ENCODE peak calls at places on chromosomes 16 and 17, in six cellular contexts. One of them, this sample, is unnamed.

GRCh38 chr17:60941028-60941427 is 263.4 kb downstream of the BCAS3 start:
- DNase-seq in K562: no peak
- DNase-seq in GM12878: no peak
- DNase-seq in IMR-90: peak
- DNase-seq in HepG2: no peak
- DNase-seq in A549: no peak
- DNase-seq in this sample: no peak

GRCh38 chr16:89402962-89403361 is 87.4 kb downstream of the ANKRD11 start:
- DNase-seq in A549: no peak
- DNase-seq in IMR-90: no peak
- DNase-seq in HepG2: no peak
- DNase-seq in K562: no peak
- DNase-seq in GM12878: no peak
- DNase-seq in this sample: no peak

GRCh38 chr17:48307814-48308411 is 122.1 kb downstream of the SKAP1 start:
- DNase-seq in GM12878: no peak
- DNase-seq in K562: peak
- DNase-seq in HepG2: peak
- DNase-seq in A549: peak
- DNase-seq in IMR-90: peak
- DNase-seq in this sample: peak

GRCh38 chr17:78559749-78560368 is 17.3 kb downstream of the DNAH17 start:
- DNase-seq in IMR-90: no peak
- DNase-seq in A549: no peak
- DNase-seq in K562: peak
- DNase-seq in GM12878: no peak
- DNase-seq in HepG2: no peak
- DNase-seq in this sample: no peak

GRCh38 chr16:16861546-16861945 is 482.6 kb downstream of the NPIPA7 start:
- DNase-seq in K562: peak
- DNase-seq in A549: peak
- DNase-seq in GM12878: peak
- DNase-seq in HepG2: peak
- DNase-seq in IMR-90: peak
- DNase-seq in this sample: peak

GRCh38 chr16:68707341-68708152 is 29.5 kb upstream of the CDH1 start:
- DNase-seq in GM12878: no peak
- DNase-seq in K562: peak
- DNase-seq in IMR-90: no peak
- DNase-seq in HepG2: peak
- DNase-seq in A549: peak
- DNase-seq in this sample: no peak

GRCh38 chr16:83804366-83804765 is 3.4 kb upstream of the HSBP1 start:
- DNase-seq in A549: no peak
- DNase-seq in K562: no peak
- DNase-seq in HepG2: no peak
- DNase-seq in IMR-90: no peak
- DNase-seq in GM12878: no peak
- DNase-seq in this sample: no peak

GRCh38 chr16:70380205-70380918 is 33.7 kb downstream of the DDX19A start:
- DNase-seq in A549: peak
- DNase-seq in GM12878: no peak
- DNase-seq in K562: no peak
- DNase-seq in IMR-90: peak
- DNase-seq in HepG2: peak
- DNase-seq in this sample: peak

GRCh38 chr17:32970281-32970680 is 21.4 kb upstream of the SPACA3 start:
- DNase-seq in K562: no peak
- DNase-seq in GM12878: peak
- DNase-seq in IMR-90: no peak
- DNase-seq in A549: no peak
- DNase-seq in HepG2: no peak
- DNase-seq in this sample: no peak

GRCh38 chr17:78534492-78535284 is 42.5 kb downstream of the DNAH17 start:
- DNase-seq in A549: no peak
- DNase-seq in IMR-90: no peak
- DNase-seq in K562: no peak
- DNase-seq in GM12878: no peak
- DNase-seq in HepG2: no peak
- DNase-seq in this sample: no peak

GRCh38 chr16:24853830-24854229 is 8.1 kb downstream of the SLC5A11 start:
- DNase-seq in K562: no peak
- DNase-seq in A549: peak
- DNase-seq in HepG2: no peak
- DNase-seq in GM12878: no peak
- DNase-seq in IMR-90: peak
- DNase-seq in this sample: peak

GRCh38 chr16:50303041-50303604 is 36.8 kb downstream of the ADCY7 start:
- DNase-seq in HepG2: peak
- DNase-seq in A549: no peak
- DNase-seq in K562: no peak
- DNase-seq in GM12878: no peak
- DNase-seq in IMR-90: peak
- DNase-seq in this sample: peak

GRCh38 chr16:50304467-50305440 is 38.4 kb downstream of the ADCY7 start:
- DNase-seq in A549: no peak
- DNase-seq in IMR-90: no peak
- DNase-seq in K562: no peak
- DNase-seq in GM12878: no peak
- DNase-seq in HepG2: no peak
- DNase-seq in this sample: peak

GRCh38 chr16:50305441-50306061 is 39.2 kb downstream of the ADCY7 start:
- DNase-seq in A549: no peak
- DNase-seq in K562: no peak
- DNase-seq in IMR-90: no peak
- DNase-seq in GM12878: no peak
- DNase-seq in HepG2: no peak
- DNase-seq in this sample: peak

GRCh38 chr16:50302472-50303005 is 36.2 kb downstream of the ADCY7 start:
- DNase-seq in HepG2: no peak
- DNase-seq in K562: no peak
- DNase-seq in IMR-90: no peak
- DNase-seq in GM12878: no peak
- DNase-seq in A549: no peak
- DNase-seq in this sample: peak

DNA sequence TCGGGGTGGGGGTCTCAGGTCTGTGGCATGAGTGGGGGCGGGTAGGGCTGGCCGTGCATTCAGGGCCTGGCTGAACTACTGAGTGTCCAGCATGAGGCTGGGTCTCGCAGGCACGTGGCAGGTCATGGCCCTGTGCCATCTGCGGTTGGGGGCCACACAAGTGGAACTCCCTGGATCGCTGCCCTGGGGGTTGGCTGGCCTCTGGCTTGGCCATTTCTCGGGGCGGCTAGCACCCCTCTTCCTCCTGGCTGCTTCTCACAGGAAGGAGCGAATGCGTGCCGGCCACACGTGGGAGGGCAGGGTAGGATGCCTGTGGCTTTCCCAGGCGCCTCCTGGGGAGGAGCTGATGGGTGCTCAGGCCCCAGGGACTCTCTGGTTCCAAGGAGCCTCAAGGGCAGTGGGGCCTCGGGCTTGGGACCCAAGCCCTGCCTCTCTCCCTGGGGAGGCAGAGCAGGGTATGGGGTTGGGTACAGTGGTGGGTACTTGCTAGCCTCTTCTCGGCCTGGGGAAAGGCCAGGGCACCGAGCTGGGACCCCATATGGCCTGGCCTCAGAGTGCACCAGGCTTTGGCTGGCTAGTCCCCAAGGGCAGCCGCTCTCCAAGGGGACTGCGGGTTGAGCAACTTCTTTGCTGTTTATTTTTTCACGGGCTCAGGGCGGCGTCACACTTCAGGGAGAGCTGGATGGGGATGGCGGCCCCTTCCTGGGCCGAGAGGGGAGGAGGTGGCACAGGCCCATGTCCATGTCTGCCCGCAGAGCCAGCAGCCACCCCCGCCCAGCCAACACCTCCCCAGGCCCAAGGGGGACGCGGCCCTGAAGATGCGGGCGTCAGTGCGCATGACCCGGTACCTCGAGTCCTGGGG is 37.5 kb downstream of the ADCY7 start:
- DNase-seq in HepG2: peak
- DNase-seq in A549: no peak
- DNase-seq in K562: no peak
- DNase-seq in GM12878: no peak
- DNase-seq in IMR-90: peak
- DNase-seq in this sample: peak
- TF ChIP-seq SMC3 in HepG2: no peak
- TF ChIP-seq SMC3 in A549: no peak
- TF ChIP-seq SMC3 in K562: no peak
- TF ChIP-seq SMC3 in GM12878: no peak
- TF ChIP-seq SMC3 in IMR-90: no peak
- TF ChIP-seq SMC3 in this sample: no peak

DNA sequence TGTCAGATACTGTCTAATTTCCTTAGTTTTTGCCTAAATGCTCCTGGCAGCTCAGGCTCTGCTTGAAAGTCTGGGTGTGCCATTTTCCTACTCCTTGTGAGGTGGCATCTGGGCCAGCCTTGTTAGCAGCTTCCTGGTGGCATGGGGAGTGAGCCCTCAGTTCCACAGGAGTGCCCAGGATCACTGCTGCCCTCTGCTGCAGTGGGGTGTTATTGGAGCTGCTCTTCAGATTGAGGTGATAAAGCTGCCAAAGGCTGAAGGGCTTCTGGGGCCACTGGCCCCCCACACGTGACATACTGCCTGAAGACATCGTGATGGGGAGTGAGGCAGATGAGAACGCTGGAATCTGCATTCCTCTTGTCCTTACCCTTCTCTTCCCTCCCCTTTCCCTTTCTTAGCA is 27.4 kb downstream of the CEP95 start:
- DNase-seq in IMR-90: no peak
- DNase-seq in K562: no peak
- DNase-seq in GM12878: no peak
- DNase-seq in A549: peak
- DNase-seq in HepG2: no peak
- DNase-seq in this sample: no peak
- TF ChIP-seq SMC3 in IMR-90: no peak
- TF ChIP-seq SMC3 in K562: no peak
- TF ChIP-seq SMC3 in GM12878: peak
- TF ChIP-seq SMC3 in A549: no peak
- TF ChIP-seq SMC3 in HepG2: no peak
- TF ChIP-seq SMC3 in this sample: peak

DNA sequence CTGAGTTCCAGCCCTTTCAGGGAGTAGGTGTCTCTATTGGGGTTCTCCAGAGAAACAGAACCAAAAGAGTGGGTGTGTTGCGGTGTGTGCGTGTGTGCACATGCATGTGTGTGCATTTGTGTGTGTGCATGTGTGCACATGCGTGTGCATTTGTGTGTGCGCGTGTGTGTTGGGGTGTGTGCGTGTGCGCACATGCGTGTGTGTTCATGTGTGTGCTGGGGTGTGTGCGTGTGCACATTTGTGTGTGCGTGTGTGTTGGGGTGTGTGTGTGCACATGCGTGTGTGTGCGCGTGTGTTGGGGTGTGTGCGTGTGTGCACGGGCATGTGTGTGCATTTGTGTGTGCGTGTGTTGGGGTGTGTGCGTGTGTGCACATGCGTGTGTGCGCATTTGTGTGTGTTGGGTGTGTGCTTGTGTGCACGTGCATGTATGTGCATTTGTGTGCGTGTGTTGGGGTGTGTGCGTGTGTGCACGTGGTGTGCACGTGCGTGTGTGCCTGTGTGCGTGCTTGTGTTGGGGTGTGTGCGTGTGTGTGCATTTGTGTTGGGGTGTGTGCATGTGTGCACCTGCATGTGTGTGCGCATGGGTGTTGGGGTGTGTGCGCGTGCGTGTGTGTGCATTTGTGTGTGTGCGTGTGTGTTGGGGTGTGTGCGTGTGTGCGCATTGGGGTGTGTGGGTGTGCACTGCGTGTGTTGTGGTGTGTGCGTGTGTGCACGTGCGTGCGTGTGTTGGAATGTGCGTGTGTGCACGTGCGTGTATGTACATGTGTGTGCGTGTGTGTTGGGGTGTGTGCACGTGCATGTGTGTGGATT is 38.4 kb upstream of the JPH3 start:
- DNase-seq in K562: no peak
- DNase-seq in HepG2: no peak
- DNase-seq in GM12878: no peak
- DNase-seq in A549: no peak
- DNase-seq in IMR-90: no peak
- DNase-seq in this sample: no peak
- TF ChIP-seq SMC3 in K562: no peak
- TF ChIP-seq SMC3 in HepG2: no peak
- TF ChIP-seq SMC3 in GM12878: no peak
- TF ChIP-seq SMC3 in A549: no peak
- TF ChIP-seq SMC3 in IMR-90: no peak
- TF ChIP-seq SMC3 in this sample: no peak

DNA sequence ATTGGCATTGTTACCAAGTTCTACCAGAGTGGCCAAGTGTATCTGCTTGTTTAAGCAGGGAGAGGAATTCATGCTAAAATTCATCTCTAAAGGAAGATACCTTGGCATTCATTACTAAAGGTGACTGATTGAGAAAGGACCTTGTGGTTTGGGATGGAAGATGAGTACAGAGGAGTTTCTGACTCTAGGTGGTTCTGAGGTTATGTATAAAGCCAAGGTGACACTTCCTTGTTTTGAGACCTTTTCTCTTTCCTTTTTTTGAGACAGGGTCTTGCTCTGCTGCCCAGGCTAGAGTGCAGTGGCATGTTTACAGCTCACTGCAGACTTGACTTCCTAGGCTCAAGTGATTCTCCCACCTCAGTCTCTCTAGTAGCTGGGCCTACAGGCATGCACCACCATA is 9.1 kb downstream of the ABHD15 start:
- DNase-seq in HepG2: no peak
- DNase-seq in A549: no peak
- DNase-seq in K562: no peak
- DNase-seq in GM12878: no peak
- DNase-seq in IMR-90: no peak
- DNase-seq in this sample: no peak
- TF ChIP-seq SMC3 in HepG2: no peak
- TF ChIP-seq SMC3 in A549: no peak
- TF ChIP-seq SMC3 in K562: no peak
- TF ChIP-seq SMC3 in GM12878: no peak
- TF ChIP-seq SMC3 in IMR-90: no peak
- TF ChIP-seq SMC3 in this sample: no peak